ENCODE peak calls at places on chromosome 10, in six cellular contexts. S is mesendoderm, Q is mesenchymal stem cell, O is H9, L is H1, M is neuronal stem cell. I is an unnamed sample.

GRCh38 chr10:102408728-102409603 is 9.6 kb downstream of the PSD start:
- DNase-seq in S (peak; percentile 25), Q (peak; percentile 54), O (no peak), L (peak; percentile 67), M (no peak), I (peak; percentile 44)

GRCh38 chr10:53765311-53765710 is 992.7 kb upstream of the MBL2 start:
- DNase-seq in S (no peak), Q (peak; percentile 88), O (no peak), L (no peak), M (no peak), I (no peak)

GRCh38 chr10:57880441-57881301 is 387.0 kb downstream of the IPMK start:
- DNase-seq in S (no peak), Q (no peak), O (no peak), L (no peak), M (no peak), I (no peak)

GRCh38 chr10:4073912-4074311 is 288.9 kb upstream of the KLF6 start:
- DNase-seq in S (no peak), Q (peak; percentile 79), O (no peak), L (no peak), M (no peak), I (peak; percentile 62)

GRCh38 chr10:84360634-84361365 is 32.4 kb downstream of the CCSER2 start:
- DNase-seq in S (peak; percentile 40), Q (peak; percentile 60), O (no peak), L (no peak), M (no peak), I (peak; percentile 34)

GRCh38 chr10:103510046-103510685 is 16.7 kb downstream of the NEURL1 start:
- DNase-seq in S (no peak), Q (no peak), O (peak; percentile 19), L (no peak), M (no peak), I (no peak)

GRCh38 chr10:4982764-4983226 is 19.6 kb downstream of the AKR1C1 start:
- DNase-seq in S (no peak), Q (no peak), O (no peak), L (no peak), M (no peak), I (peak; percentile 12)

GRCh38 chr10:84563868-84564267 is 235.5 kb downstream of the CCSER2 start:
- DNase-seq in S (no peak), Q (no peak), O (no peak), L (no peak), M (no peak), I (no peak)

GRCh38 chr10:110355922-110356627 is 51.4 kb upstream of the SMNDC1 start:
- DNase-seq in S (no peak), Q (no peak), O (no peak), L (no peak), M (no peak), I (no peak)

GRCh38 chr10:95767884-95768556 is 12.1 kb downstream of the ENTPD1 start:
- DNase-seq in S (no peak), Q (peak; percentile 95), O (no peak), L (no peak), M (no peak), I (peak; percentile 66)

GRCh38 chr10:66931949-66932343 is 6.1 kb downstream of the LRRTM3 start:
- DNase-seq in S (no peak), Q (no peak), O (no peak), L (no peak), M (no peak), I (no peak)

GRCh38 chr10:62077330-62078015 is 176.0 kb downstream of the ARID5B start:
- DNase-seq in S (no peak), Q (no peak), O (no peak), L (no peak), M (no peak), I (no peak)

GRCh38 chr10:132149917-132150316 is 36.8 kb upstream of the DPYSL4 start:
- DNase-seq in S (no peak), Q (no peak), O (no peak), L (no peak), M (no peak), I (no peak)

GRCh38 chr10:97363071-97363470 is 28.5 kb upstream of the FRAT2 start:
- DNase-seq in S (no peak), Q (no peak), O (no peak), L (no peak), M (no peak), I (no peak)

GRCh38 chr10:25444266-25444665 is 269.5 kb downstream of the GPR158 start:
- DNase-seq in S (no peak), Q (no peak), O (no peak), L (no peak), M (no peak), I (no peak)

GRCh38 chr10:31321396-31321941 is 2.5 kb downstream of the ZEB1 start:
- DNase-seq in S (no peak), Q (peak; percentile 33), O (no peak), L (no peak), M (no peak), I (peak; percentile 24)

GRCh38 chr10:131726460-131726861 is 174.3 kb upstream of the PPP2R2D start:
- DNase-seq in S (peak; percentile 49), Q (no peak), O (peak; percentile 78), L (no peak), M (peak; percentile 83), I (no peak)

GRCh38 chr10:91317541-91317940 is 92.6 kb upstream of the HECTD2 start:
- DNase-seq in S (no peak), Q (no peak), O (no peak), L (no peak), M (no peak), I (no peak)

GRCh38 chr10:65891073-65891981 is 1034.5 kb upstream of the LRRTM3 start:
- DNase-seq in S (peak; percentile 6), Q (peak; percentile 26), O (no peak), L (no peak), M (no peak), I (no peak)

GRCh38 chr10:22682237-22683192 is 31.9 kb downstream of the PIP4K2A start:
- DNase-seq in S (no peak), Q (peak; percentile 81), O (no peak), L (no peak), M (no peak), I (peak; percentile 58)

GRCh38 chr10:11653758-11654471 is 42.5 kb upstream of the USP6NL start:
- DNase-seq in S (no peak), Q (no peak), O (no peak), L (no peak), M (no peak), I (no peak)

GRCh38 chr10:117216611-117217195 is 19.4 kb downstream of the KCNK18 start:
- DNase-seq in S (peak; percentile 80), Q (peak; percentile 53), O (peak; percentile 82), L (peak; percentile 93), M (peak; percentile 76), I (peak; percentile 57)
- H4K8ac ChIP-seq in S (no peak overlapping the region), Q (peak overlapping the region; percentile 7), O (no peak overlapping the region), L (peak overlapping the region; percentile 91), M (no peak overlapping the region), I (no peak overlapping the region)

DNA sequence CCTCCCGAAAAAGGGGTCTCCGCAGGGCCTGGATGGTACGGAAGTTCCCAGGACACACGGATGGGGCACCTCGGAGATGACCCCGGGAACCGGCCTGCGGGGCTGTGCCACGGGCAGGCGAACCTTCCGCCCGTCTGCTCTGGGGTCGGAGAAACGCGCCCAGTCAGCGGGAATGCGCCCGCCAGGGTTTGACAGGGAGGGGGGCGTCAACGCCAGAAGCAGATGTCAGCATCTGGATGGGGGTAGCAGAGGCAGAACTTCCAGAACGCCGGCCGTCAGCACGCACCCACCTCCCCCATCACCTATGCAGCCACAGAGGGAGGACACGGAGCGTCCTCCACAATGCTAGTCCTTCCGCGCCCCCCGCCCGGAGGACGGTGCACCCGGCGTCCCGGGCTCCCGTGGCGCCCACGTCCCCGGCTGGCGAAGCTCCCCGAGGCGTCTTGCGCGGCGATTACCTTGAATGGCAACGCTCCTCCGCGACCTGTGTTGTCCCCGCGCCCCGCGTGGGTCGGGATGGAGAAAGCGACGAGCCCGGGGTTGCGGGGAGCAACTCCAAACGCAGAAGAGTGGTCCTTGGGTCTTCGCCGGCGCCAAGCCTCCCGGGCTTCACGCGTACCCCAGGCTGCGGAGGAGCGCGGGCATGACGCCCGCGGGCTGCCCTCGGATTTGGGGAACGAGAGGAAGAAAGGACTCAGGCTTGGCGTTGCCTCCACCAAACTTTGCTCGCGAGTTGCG is 571 bp downstream of the FGFR2 start:
- DNase-seq in S (peak; percentile 44), Q (peak; percentile 21), O (no peak), L (peak; percentile 72), M (peak; percentile 45), I (no peak)
- H4K8ac ChIP-seq in S (no peak overlapping the region), Q (peak overlapping the region; percentile 16), O (no peak overlapping the region), L (peak overlapping the region; percentile 94), M (no peak overlapping the region), I (no peak overlapping the region)

GRCh38 chr10:60820093-60820769 is 42.0 kb downstream of the CDK1 start:
- DNase-seq in S (peak; percentile 64), Q (peak; percentile 59), O (no peak), L (no peak), M (no peak), I (peak; percentile 51)
- H4K8ac ChIP-seq in S (no peak overlapping the region), Q (peak overlapping the region; percentile 64), O (no peak overlapping the region), L (no peak overlapping the region), M (no peak overlapping the region), I (peak overlapping the region; percentile 51)

GRCh38 chr10:44975487-44976331 is 2.9 kb downstream of the DEPP1 start:
- DNase-seq in S (peak; percentile 90), Q (peak; percentile 85), O (peak; percentile 59), L (peak; percentile 60), M (no peak), I (peak; percentile 76)
- H4K8ac ChIP-seq in S (no peak overlapping the region), Q (no peak overlapping the region), O (no peak overlapping the region), L (no peak overlapping the region), M (no peak overlapping the region), I (peak overlapping the region; percentile 94)

GRCh38 chr10:125479059-125479458 is 203.9 kb downstream of the TEX36 start:
- DNase-seq in S (no peak), Q (no peak), O (no peak), L (no peak), M (no peak), I (peak; percentile 4)

GRCh38 chr10:125468273-125468672 is 214.7 kb downstream of the TEX36 start:
- DNase-seq in S (no peak), Q (no peak), O (no peak), L (no peak), M (no peak), I (no peak)

GRCh38 chr10:125472037-125472607 is 210.8 kb downstream of the TEX36 start:
- DNase-seq in S (no peak), Q (no peak), O (no peak), L (no peak), M (no peak), I (no peak)

DNA sequence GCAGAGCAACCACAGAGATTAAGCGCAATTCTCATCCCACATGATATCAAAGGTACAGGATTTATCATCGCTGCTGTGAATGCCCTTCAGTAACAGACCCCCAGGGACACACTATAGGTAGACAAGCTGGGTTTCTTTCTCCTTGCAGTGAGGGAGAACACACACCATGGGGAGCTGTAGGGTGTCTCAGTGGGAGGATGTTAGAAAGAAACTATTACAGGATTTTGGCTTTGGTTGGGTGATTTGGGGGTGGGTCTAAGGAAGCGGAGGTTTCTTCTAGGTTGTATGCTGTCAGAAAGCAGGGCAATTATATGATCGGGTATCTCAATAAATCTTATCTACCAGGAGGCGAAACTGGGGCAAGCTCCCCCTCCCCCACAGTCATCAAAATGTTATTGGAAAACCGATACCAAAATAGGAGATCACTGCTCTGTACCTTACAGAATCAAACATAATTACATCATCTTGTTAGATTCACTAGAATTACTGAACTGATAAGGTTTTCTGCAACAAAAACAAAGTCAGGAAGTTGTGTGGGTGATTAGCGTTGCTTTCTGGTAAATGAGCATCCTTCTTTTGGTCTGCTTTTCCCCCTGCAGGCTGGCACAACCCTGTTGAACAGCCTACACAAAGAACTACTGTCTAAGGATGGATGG is 209.7 kb downstream of the TEX36 start:
- DNase-seq in S (no peak), Q (no peak), O (no peak), L (no peak), M (no peak), I (no peak)
- H4K8ac ChIP-seq in S (no peak overlapping the region), Q (no peak overlapping the region), O (no peak overlapping the region), L (no peak overlapping the region), M (no peak overlapping the region), I (no peak overlapping the region)